ENCODE peak calls at places on chromosomes 3 and 15, in six cellular contexts. V is HFFc6, P is nephron progenitor cell, C is astrocyte of the spinal cord, A is endodermal cell, O is OCI-LY7. Z is an unnamed sample.

GRCh38 chr3:169227911-169228310 is 435.6 kb downstream of the MECOM start:
- DNase-seq in V (peak), P (no peak), C (peak), A (peak), O (no peak), Z (no peak)

GRCh38 chr3:143348486-143349327 is 229.1 kb downstream of the CHST2 start:
- DNase-seq in V (no peak), P (no peak), C (no peak), A (no peak), O (peak), Z (peak)

GRCh38 chr3:8964436-8965370 is 1.4 kb upstream of the RAD18 start:
- DNase-seq in V (peak), P (no peak), C (peak), A (peak), O (no peak), Z (no peak)

GRCh38 chr3:131053021-131053420 is 26.3 kb downstream of the NEK11 start:
- DNase-seq in V (no peak), P (no peak), C (peak), A (no peak), O (no peak), Z (no peak)

GRCh38 chr3:13177236-13177635 is 104.0 kb upstream of the IQSEC1 start:
- DNase-seq in V (no peak), P (no peak), C (no peak), A (no peak), O (no peak), Z (no peak)

GRCh38 chr3:190519886-190520285 is 6.0 kb downstream of the IL1RAP start:
- DNase-seq in V (no peak), P (no peak), C (no peak), A (no peak), O (no peak), Z (no peak)

GRCh38 chr3:176953106-176954080 is 243.9 kb downstream of the TBL1XR1 start:
- DNase-seq in V (peak), P (peak), C (peak), A (no peak), O (no peak), Z (no peak)

GRCh38 chr3:12400795-12401194 is 83.5 kb upstream of the TSEN2 start:
- DNase-seq in V (peak), P (no peak), C (peak), A (no peak), O (no peak), Z (no peak)

GRCh38 chr3:130442284-130442683 is 74.7 kb upstream of the COL6A6 start:
- DNase-seq in V (no peak), P (no peak), C (no peak), A (peak), O (no peak), Z (no peak)

GRCh38 chr15:80780416-80781221 is 1.4 kb downstream of the CEMIP start:
- DNase-seq in V (no peak), P (peak), C (peak), A (peak), O (no peak), Z (no peak)

GRCh38 chr3:171770689-171771620 is 39.3 kb downstream of the PLD1 start:
- DNase-seq in V (peak), P (peak), C (peak), A (peak), O (no peak), Z (peak)

GRCh38 chr3:127394984-127395662 is 107.3 kb upstream of the PRR20G start:
- DNase-seq in V (no peak), P (no peak), C (no peak), A (peak), O (no peak), Z (no peak)

GRCh38 chr15:70182858-70183695 is 85.4 kb upstream of the TLE3 start:
- DNase-seq in V (no peak), P (no peak), C (no peak), A (peak), O (no peak), Z (no peak)

GRCh38 chr3:32176989-32177701 is 61.3 kb upstream of the CMTM8 start:
- DNase-seq in V (peak), P (peak), C (peak), A (peak), O (peak), Z (peak)

GRCh38 chr3:14647976-14648955 is 3.3 kb upstream of the CCDC174 start:
- DNase-seq in V (no peak), P (no peak), C (no peak), A (no peak), O (no peak), Z (no peak)

GRCh38 chr15:35141743-35142356 is 56.8 kb upstream of the NANOGP8 start:
- DNase-seq in V (peak), P (no peak), C (peak), A (no peak), O (no peak), Z (no peak)

GRCh38 chr3:100335137-100335833 is 728 bp downstream of the NIT2 start:
- DNase-seq in V (no peak), P (peak), C (peak), A (peak), O (peak), Z (peak)

GRCh38 chr3:106338582-106339219 is 469.9 kb upstream of the CBLB start:
- DNase-seq in V (no peak), P (no peak), C (no peak), A (no peak), O (no peak), Z (no peak)

GRCh38 chr15:70722266-70723123 is 40.9 kb downstream of the UACA start:
- DNase-seq in V (peak), P (no peak), C (peak), A (no peak), O (peak), Z (peak)

GRCh38 chr3:50610181-50610971 is 1.2 kb downstream of the CISH start:
- DNase-seq in V (no peak), P (no peak), C (no peak), A (no peak), O (no peak), Z (no peak)

GRCh38 chr3:23832523-23832922 is 26.8 kb downstream of the UBE2E1 start:
- DNase-seq in V (no peak), P (no peak), C (no peak), A (no peak), O (no peak), Z (no peak)

GRCh38 chr3:7728566-7729519 is 772.8 kb upstream of the LMCD1 start:
- DNase-seq in V (no peak), P (no peak), C (no peak), A (no peak), O (no peak), Z (no peak)

GRCh38 chr3:46960081-46960701 is 16.4 kb downstream of the CCDC12 start:
- DNase-seq in V (peak), P (no peak), C (peak), A (no peak), O (no peak), Z (no peak)

GRCh38 chr3:71341721-71342120 is 241.8 kb downstream of the FOXP1 start:
- DNase-seq in V (peak), P (no peak), C (peak), A (no peak), O (no peak), Z (no peak)

GRCh38 chr3:122021811-122022401 is at the start of gene ILDR1:
- DNase-seq in V (no peak), P (peak), C (no peak), A (peak), O (peak), Z (peak)

GRCh38 chr15:56977232-56977631 is 58.8 kb downstream of the TCF12 start:
- DNase-seq in V (no peak), P (no peak), C (no peak), A (no peak), O (no peak), Z (no peak)

GRCh38 chr15:44038801-44039200 is 156.3 kb downstream of the FRMD5 start:
- DNase-seq in V (no peak), P (peak), C (peak), A (peak), O (no peak), Z (no peak)

GRCh38 chr3:194139085-194139976 is 3.4 kb downstream of the HES1 start:
- DNase-seq in V (peak), P (peak), C (peak), A (peak), O (peak), Z (no peak)

GRCh38 chr3:193822492-193823220 is 229.6 kb downstream of the OPA1 start:
- DNase-seq in V (no peak), P (no peak), C (peak), A (peak), O (no peak), Z (no peak)

GRCh38 chr3:27554706-27555105 is 70.5 kb upstream of the SLC4A7 start:
- DNase-seq in V (no peak), P (no peak), C (no peak), A (no peak), O (no peak), Z (no peak)

GRCh38 chr3:123692041-123692440 is 107.2 kb upstream of the HACD2 start:
- DNase-seq in V (no peak), P (no peak), C (no peak), A (no peak), O (no peak), Z (no peak)

GRCh38 chr3:111874177-111874820 is 15.2 kb downstream of the PHLDB2 start:
- DNase-seq in V (peak), P (no peak), C (peak), A (no peak), O (no peak), Z (no peak)

GRCh38 chr15:23497710-23498111 is 50.7 kb upstream of the GOLGA6L2 start:
- DNase-seq in V (peak), P (peak), C (no peak), A (no peak), O (peak), Z (no peak)

GRCh38 chr3:55331524-55331923 is 155.6 kb downstream of the WNT5A start:
- DNase-seq in V (no peak), P (no peak), C (no peak), A (no peak), O (no peak), Z (no peak)

GRCh38 chr3:55329849-55330248 is 157.3 kb downstream of the WNT5A start:
- DNase-seq in V (peak), P (no peak), C (peak), A (no peak), O (no peak), Z (no peak)

GRCh38 chr3:55330756-55331155 is 156.3 kb downstream of the WNT5A start:
- DNase-seq in V (peak), P (no peak), C (no peak), A (no peak), O (no peak), Z (no peak)

GRCh38 chr3:55330355-55330754 is 156.8 kb downstream of the WNT5A start:
- DNase-seq in V (peak), P (no peak), C (peak), A (no peak), O (no peak), Z (no peak)

DNA sequence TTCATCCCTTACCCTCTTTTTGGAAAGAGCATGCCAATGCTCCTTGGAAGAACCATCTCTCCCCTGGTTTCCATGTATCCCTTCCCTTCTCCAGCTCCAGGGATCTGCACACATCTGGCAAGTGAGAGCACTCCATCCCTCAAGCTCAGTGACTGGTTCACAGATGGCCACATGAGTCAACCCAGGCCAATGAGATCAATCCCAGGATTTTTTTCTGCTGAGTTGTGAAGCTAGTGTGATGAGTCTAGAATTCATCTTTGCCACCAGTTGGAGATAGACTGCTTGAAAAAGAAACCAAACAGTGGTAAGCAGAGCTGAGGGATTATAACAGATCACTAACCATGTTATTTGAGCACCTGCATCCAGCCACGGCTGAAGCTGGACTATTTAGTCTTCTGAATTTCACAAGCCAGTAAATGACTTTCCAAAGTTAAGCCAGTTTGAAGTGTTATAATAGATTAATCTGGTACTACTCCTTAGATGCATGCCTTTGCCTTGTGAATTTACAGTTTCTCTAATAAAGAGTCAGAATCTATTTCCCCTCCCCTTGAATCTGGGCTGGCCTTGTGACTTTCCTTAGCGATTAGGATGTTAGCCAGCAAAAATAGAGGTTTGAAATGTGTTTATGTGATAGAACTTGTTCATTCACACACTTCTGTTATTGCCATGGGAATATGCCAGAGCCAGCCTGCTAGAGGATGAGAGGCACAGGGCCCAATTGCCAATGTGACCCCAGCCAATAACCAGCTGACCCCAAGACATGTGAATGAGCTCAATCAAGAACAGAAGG is 159.8 kb downstream of the WNT5A start:
- DNase-seq in V (peak), P (no peak), C (peak), A (no peak), O (no peak), Z (no peak)
- TF ChIP-seq CTCF in V (no peak), P (no peak), C (no peak), A (no peak), O (no peak), Z (no peak)

GRCh38 chr3:52238761-52239701 is at the start of gene TWF2:
- DNase-seq in V (peak), P (peak), C (peak), A (peak), O (peak), Z (peak)
- TF ChIP-seq CTCF in V (peak), P (no peak), C (peak), A (peak), O (peak), Z (peak)

DNA sequence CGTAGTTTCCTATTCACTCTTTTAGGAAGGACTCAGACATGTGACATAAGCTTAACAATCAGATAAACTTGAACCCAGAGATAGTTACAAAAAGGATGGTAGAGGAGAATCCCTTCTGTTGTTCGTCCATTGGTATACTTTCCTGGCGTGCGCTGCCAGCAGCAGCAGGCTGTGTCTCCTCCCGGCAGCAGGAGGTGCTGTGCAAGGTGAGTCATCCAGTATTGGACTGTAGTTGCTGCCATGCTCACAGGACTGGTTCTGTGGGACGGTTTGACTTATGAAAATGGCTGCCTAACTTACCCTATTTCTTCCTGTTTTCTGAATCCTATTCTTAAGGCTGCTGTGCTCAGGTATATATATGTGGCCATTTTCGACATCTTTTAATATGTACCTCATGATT is 253.4 kb upstream of the LRRC3B start:
- DNase-seq in V (no peak), P (no peak), C (no peak), A (peak), O (no peak), Z (no peak)
- TF ChIP-seq CTCF in V (no peak), P (no peak), C (no peak), A (peak), O (no peak), Z (no peak)

GRCh38 chr3:170679190-170679589 is 93.3 kb upstream of the SLC7A14 start:
- DNase-seq in V (no peak), P (no peak), C (no peak), A (no peak), O (no peak), Z (no peak)
- TF ChIP-seq CTCF in V (no peak), P (no peak), C (no peak), A (no peak), O (no peak), Z (no peak)

GRCh38 chr15:67118808-67119207 is 53.4 kb downstream of the SMAD3 start:
- DNase-seq in V (no peak), P (no peak), C (no peak), A (no peak), O (no peak), Z (no peak)

GRCh38 chr15:67117356-67117755 is 52.0 kb downstream of the SMAD3 start:
- DNase-seq in V (no peak), P (no peak), C (peak), A (no peak), O (no peak), Z (no peak)

GRCh38 chr15:67115567-67115966 is 50.2 kb downstream of the SMAD3 start:
- DNase-seq in V (no peak), P (no peak), C (no peak), A (no peak), O (peak), Z (no peak)

GRCh38 chr15:67114846-67115521 is 49.6 kb downstream of the SMAD3 start:
- DNase-seq in V (no peak), P (no peak), C (peak), A (no peak), O (no peak), Z (no peak)

DNA sequence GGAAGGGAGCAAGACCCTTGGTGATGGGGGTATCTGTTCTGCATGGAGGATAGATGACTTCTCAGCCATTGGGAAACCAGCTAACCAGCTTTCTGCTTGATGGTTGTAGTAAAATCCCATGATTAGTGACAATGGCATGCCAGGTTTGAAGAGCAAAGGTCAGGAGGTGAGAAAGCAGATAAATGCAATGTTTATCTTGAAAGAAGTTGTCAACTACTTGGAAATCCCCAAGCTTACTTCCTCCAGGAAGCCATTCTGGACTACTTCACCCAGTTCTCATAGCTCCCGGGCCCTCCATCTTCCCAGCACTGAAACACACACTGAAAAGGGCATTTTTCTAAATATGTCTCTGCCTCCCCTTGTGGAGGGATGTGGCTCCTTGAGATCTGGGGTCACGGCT is 51.3 kb downstream of the SMAD3 start:
- DNase-seq in V (no peak), P (no peak), C (no peak), A (no peak), O (no peak), Z (no peak)
- TF ChIP-seq CTCF in V (no peak), P (no peak), C (no peak), A (no peak), O (no peak), Z (no peak)

GRCh38 chr3:33737146-33737545 is 19.1 kb upstream of the CLASP2 start:
- DNase-seq in V (no peak), P (no peak), C (no peak), A (no peak), O (no peak), Z (no peak)

GRCh38 chr3:33729993-33730392 is 11.9 kb upstream of the CLASP2 start:
- DNase-seq in V (no peak), P (no peak), C (no peak), A (no peak), O (peak), Z (no peak)

GRCh38 chr3:33732394-33732793 is 14.3 kb upstream of the CLASP2 start:
- DNase-seq in V (no peak), P (peak), C (no peak), A (peak), O (peak), Z (no peak)
- TF ChIP-seq CTCF in V (peak), P (no peak), C (peak), A (peak), O (peak), Z (no peak)

GRCh38 chr3:59064276-59064675 is 14.5 kb upstream of the CFAP20DC start:
- DNase-seq in V (no peak), P (no peak), C (no peak), A (peak), O (no peak), Z (no peak)
- TF ChIP-seq CTCF in V (peak), P (no peak), C (peak), A (peak), O (peak), Z (no peak)

Z was measured in GM10248.